ENCODE peak calls at places on chromosomes 12 and 14, in seven cellular contexts. One of them, this sample, is unnamed. For H3K4me1, the result is how much of the 10 kb centered on the place peaks cover.

GRCh38 chr12:45962553-45963325 is 27.6 kb downstream of the SCAF11 start:
- DNase-seq in lower lobe of right lung: no peak
- DNase-seq in aorta: no peak
- DNase-seq in GM23338: no peak
- DNase-seq in prostate gland: no peak
- DNase-seq in psoas muscle: no peak
- DNase-seq in IMR-90: no peak
- DNase-seq in this sample: no peak

GRCh38 chr12:98355322-98355721 is 160.1 kb upstream of the TMPO start:
- DNase-seq in lower lobe of right lung: no peak
- DNase-seq in aorta: no peak
- DNase-seq in GM23338: no peak
- DNase-seq in prostate gland: no peak
- DNase-seq in psoas muscle: no peak
- DNase-seq in IMR-90: peak
- DNase-seq in this sample: no peak

GRCh38 chr12:109797905-109798669 is 35.1 kb downstream of the TRPV4 start:
- DNase-seq in lower lobe of right lung: no peak
- DNase-seq in aorta: no peak
- DNase-seq in GM23338: peak
- DNase-seq in prostate gland: no peak
- DNase-seq in psoas muscle: no peak
- DNase-seq in IMR-90: no peak
- DNase-seq in this sample: no peak

GRCh38 chr12:109723311-109723791 is 9.7 kb downstream of the FAM222A start:
- DNase-seq in lower lobe of right lung: peak
- DNase-seq in aorta: peak
- DNase-seq in GM23338: no peak
- DNase-seq in prostate gland: peak
- DNase-seq in psoas muscle: peak
- DNase-seq in IMR-90: no peak
- DNase-seq in this sample: peak

GRCh38 chr12:104464899-104465298 is 8.2 kb downstream of the CHST11 start:
- DNase-seq in lower lobe of right lung: no peak
- DNase-seq in aorta: no peak
- DNase-seq in GM23338: no peak
- DNase-seq in prostate gland: no peak
- DNase-seq in psoas muscle: no peak
- DNase-seq in IMR-90: no peak
- DNase-seq in this sample: no peak

GRCh38 chr12:105983622-105984325 is 155.0 kb downstream of the NUAK1 start:
- DNase-seq in lower lobe of right lung: no peak
- DNase-seq in aorta: no peak
- DNase-seq in GM23338: no peak
- DNase-seq in prostate gland: no peak
- DNase-seq in psoas muscle: no peak
- DNase-seq in IMR-90: peak
- DNase-seq in this sample: no peak

GRCh38 chr14:24795406-24795805 is 161.4 kb upstream of the GZMB start:
- DNase-seq in lower lobe of right lung: no peak
- DNase-seq in aorta: no peak
- DNase-seq in GM23338: no peak
- DNase-seq in prostate gland: no peak
- DNase-seq in psoas muscle: no peak
- DNase-seq in IMR-90: no peak
- DNase-seq in this sample: no peak

GRCh38 chr14:64702493-64703392 is 1.5 kb upstream of the PLEKHG3 start:
- DNase-seq in lower lobe of right lung: peak
- DNase-seq in aorta: peak
- DNase-seq in GM23338: peak
- DNase-seq in prostate gland: peak
- DNase-seq in psoas muscle: no peak
- DNase-seq in IMR-90: no peak
- DNase-seq in this sample: peak

GRCh38 chr12:110536834-110537604 is 34.9 kb downstream of the RAD9B start:
- DNase-seq in lower lobe of right lung: no peak
- DNase-seq in aorta: no peak
- DNase-seq in GM23338: no peak
- DNase-seq in prostate gland: no peak
- DNase-seq in psoas muscle: no peak
- DNase-seq in IMR-90: peak
- DNase-seq in this sample: no peak

GRCh38 chr12:26473291-26473690 is 277.9 kb downstream of the SSPN start:
- DNase-seq in lower lobe of right lung: no peak
- DNase-seq in aorta: no peak
- DNase-seq in GM23338: no peak
- DNase-seq in prostate gland: no peak
- DNase-seq in psoas muscle: no peak
- DNase-seq in IMR-90: peak
- DNase-seq in this sample: no peak

GRCh38 chr12:77923882-77924281 is 93.2 kb downstream of the NAV3 start:
- DNase-seq in lower lobe of right lung: no peak
- DNase-seq in aorta: no peak
- DNase-seq in GM23338: no peak
- DNase-seq in prostate gland: no peak
- DNase-seq in psoas muscle: no peak
- DNase-seq in IMR-90: no peak
- DNase-seq in this sample: no peak

GRCh38 chr14:54762296-54762695 is 140.3 kb downstream of the GCH1 start:
- DNase-seq in lower lobe of right lung: no peak
- DNase-seq in aorta: no peak
- DNase-seq in GM23338: no peak
- DNase-seq in prostate gland: no peak
- DNase-seq in psoas muscle: no peak
- DNase-seq in IMR-90: peak
- DNase-seq in this sample: no peak

GRCh38 chr12:52175411-52176350 is 16.1 kb downstream of the KRT80 start:
- DNase-seq in lower lobe of right lung: no peak
- DNase-seq in aorta: no peak
- DNase-seq in GM23338: no peak
- DNase-seq in prostate gland: peak
- DNase-seq in psoas muscle: no peak
- DNase-seq in IMR-90: no peak
- DNase-seq in this sample: no peak

DNA sequence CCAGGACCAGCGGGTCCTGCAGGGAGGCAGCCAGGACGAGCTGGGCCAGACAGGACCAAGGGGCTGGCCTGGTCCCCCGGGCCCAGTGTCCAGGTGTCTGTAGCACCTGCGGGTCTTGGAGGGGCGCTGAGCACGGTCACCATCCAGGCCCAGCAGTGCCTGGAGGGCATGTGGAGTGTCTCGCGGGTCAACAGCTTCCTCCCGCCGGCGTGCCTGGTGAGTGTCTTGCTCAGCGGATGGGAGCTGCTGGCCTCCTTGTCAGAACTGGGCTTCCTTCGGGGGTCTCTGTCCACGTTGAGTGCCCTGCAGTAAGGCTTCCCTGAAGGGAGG is 13.8 kb downstream of the KIF26A start:
- DNase-seq in lower lobe of right lung: no peak
- DNase-seq in aorta: no peak
- DNase-seq in GM23338: no peak
- DNase-seq in prostate gland: no peak
- DNase-seq in psoas muscle: no peak
- DNase-seq in IMR-90: no peak
- DNase-seq in this sample: no peak
- H3K4me1 ChIP-seq in lower lobe of right lung: under half
- H3K4me1 ChIP-seq in aorta: under half
- H3K4me1 ChIP-seq in GM23338: under half
- H3K4me1 ChIP-seq in prostate gland: under half
- H3K4me1 ChIP-seq in psoas muscle: under half
- H3K4me1 ChIP-seq in IMR-90: under half
- H3K4me1 ChIP-seq in this sample: under half

GRCh38 chr14:77031680-77032482 is 3.4 kb upstream of the IRF2BPL start:
- DNase-seq in lower lobe of right lung: no peak
- DNase-seq in aorta: no peak
- DNase-seq in GM23338: no peak
- DNase-seq in prostate gland: no peak
- DNase-seq in psoas muscle: peak
- DNase-seq in IMR-90: peak
- DNase-seq in this sample: peak
- H3K4me3 ChIP-seq in lower lobe of right lung: no peak
- H3K4me3 ChIP-seq in aorta: no peak
- H3K4me3 ChIP-seq in GM23338: peak
- H3K4me3 ChIP-seq in prostate gland: no peak
- H3K4me3 ChIP-seq in psoas muscle: peak
- H3K4me3 ChIP-seq in IMR-90: no peak
- H3K4me3 ChIP-seq in this sample: no peak

DNA sequence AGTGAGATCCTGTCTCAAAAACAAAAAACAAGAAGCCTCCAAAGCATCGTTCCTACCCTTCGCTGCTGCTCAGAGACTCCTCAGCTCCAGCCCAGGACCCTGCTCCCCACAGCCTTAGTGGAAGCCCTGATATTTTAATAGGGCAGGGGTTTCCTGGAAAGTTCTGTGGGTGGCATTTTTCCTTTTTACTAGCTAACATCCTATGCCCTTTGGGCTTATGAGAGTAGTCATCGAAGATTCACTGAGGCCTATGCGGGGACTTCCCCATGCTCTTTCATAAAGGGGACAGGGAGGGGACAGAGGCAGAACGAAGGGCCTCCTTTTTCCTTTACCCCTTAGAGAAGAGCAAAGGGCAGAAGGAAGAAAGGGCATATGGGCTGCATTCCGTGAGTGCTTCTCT is 8.3 kb downstream of the LAG3 start:
- DNase-seq in lower lobe of right lung: no peak
- DNase-seq in aorta: no peak
- DNase-seq in GM23338: no peak
- DNase-seq in prostate gland: no peak
- DNase-seq in psoas muscle: no peak
- DNase-seq in IMR-90: no peak
- DNase-seq in this sample: no peak
- H3K4me1 ChIP-seq in lower lobe of right lung: under half
- H3K4me1 ChIP-seq in aorta: under half
- H3K4me1 ChIP-seq in GM23338: under half
- H3K4me1 ChIP-seq in prostate gland: under half
- H3K4me1 ChIP-seq in psoas muscle: under half
- H3K4me1 ChIP-seq in IMR-90: under half
- H3K4me1 ChIP-seq in this sample: under half

DNA sequence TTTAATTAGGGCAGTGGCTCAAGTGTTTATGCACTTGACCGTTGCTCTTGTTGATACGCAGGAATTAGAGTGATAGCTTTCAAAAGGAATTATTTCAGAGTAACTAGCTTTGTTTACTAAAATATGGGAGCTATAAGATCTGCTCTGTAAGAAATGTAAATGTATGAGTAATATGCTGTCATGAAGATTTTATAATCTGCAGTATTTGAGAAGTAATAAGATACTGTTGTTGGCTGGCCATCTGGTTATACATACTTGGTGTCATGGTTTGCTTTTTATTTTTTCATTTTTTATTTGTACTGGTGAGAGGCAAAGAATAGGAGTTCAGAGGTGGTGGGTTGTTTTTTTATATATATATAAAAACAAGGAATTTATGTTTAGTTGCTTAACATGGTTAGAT is 58.5 kb downstream of the PLXNC1 start:
- DNase-seq in lower lobe of right lung: no peak
- DNase-seq in aorta: no peak
- DNase-seq in GM23338: no peak
- DNase-seq in prostate gland: no peak
- DNase-seq in psoas muscle: no peak
- DNase-seq in IMR-90: no peak
- DNase-seq in this sample: no peak
- H3K4me3 ChIP-seq in lower lobe of right lung: no peak
- H3K4me3 ChIP-seq in aorta: no peak
- H3K4me3 ChIP-seq in GM23338: no peak
- H3K4me3 ChIP-seq in prostate gland: no peak
- H3K4me3 ChIP-seq in psoas muscle: no peak
- H3K4me3 ChIP-seq in IMR-90: no peak
- H3K4me3 ChIP-seq in this sample: no peak

DNA sequence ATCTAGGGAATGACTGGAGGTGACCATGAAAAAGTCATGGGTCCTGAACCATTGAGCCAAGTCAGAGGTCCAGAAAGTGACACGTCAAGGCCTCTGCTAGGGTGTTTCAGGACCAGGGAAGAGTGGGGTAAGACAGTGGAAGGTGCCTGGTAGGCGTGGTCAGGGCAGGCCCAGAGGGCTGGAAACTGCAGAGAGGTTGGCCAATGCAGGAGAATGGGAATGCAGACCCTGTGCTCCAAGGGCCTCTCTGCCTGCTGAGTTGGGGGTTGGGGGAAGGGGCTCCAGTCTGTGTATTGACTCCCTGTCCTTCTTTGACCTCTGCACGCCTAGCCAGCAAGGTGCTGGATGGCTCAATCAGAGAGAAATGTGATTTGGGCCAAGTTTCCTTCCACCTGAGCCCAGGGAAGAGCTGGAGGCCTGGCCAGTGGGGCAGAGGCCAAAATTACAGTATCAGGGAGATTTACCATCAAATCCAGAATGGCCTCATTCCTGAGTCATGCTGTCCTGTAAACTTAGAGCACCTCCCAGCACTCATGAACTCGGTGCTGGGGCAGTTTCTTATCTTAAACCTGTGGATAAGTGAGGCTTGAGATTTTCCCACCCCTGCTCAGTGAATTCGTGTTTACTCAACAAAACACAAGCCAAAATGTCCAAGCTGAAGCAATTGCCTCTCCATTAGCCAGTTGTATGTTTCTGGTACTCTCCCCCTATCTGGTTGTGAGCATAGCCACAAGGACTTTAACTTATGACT is 24.4 kb downstream of the IRF2BPL start:
- DNase-seq in lower lobe of right lung: no peak
- DNase-seq in aorta: no peak
- DNase-seq in GM23338: no peak
- DNase-seq in prostate gland: no peak
- DNase-seq in psoas muscle: no peak
- DNase-seq in IMR-90: peak
- DNase-seq in this sample: peak
- H3K4me1 ChIP-seq in lower lobe of right lung: half or more
- H3K4me1 ChIP-seq in aorta: under half
- H3K4me1 ChIP-seq in GM23338: under half
- H3K4me1 ChIP-seq in prostate gland: under half
- H3K4me1 ChIP-seq in psoas muscle: half or more
- H3K4me1 ChIP-seq in IMR-90: under half
- H3K4me1 ChIP-seq in this sample: half or more

GRCh38 chr14:68771631-68772030 is 21.2 kb downstream of the ZFP36L1 start:
- DNase-seq in lower lobe of right lung: no peak
- DNase-seq in aorta: peak
- DNase-seq in GM23338: no peak
- DNase-seq in prostate gland: no peak
- DNase-seq in psoas muscle: no peak
- DNase-seq in IMR-90: no peak
- DNase-seq in this sample: no peak

GRCh38 chr14:68777644-68778043 is 15.2 kb downstream of the ZFP36L1 start:
- DNase-seq in lower lobe of right lung: no peak
- DNase-seq in aorta: no peak
- DNase-seq in GM23338: no peak
- DNase-seq in prostate gland: no peak
- DNase-seq in psoas muscle: no peak
- DNase-seq in IMR-90: no peak
- DNase-seq in this sample: no peak

GRCh38 chr14:68772761-68773381 is 20.0 kb downstream of the ZFP36L1 start:
- DNase-seq in lower lobe of right lung: no peak
- DNase-seq in aorta: peak
- DNase-seq in GM23338: no peak
- DNase-seq in prostate gland: no peak
- DNase-seq in psoas muscle: no peak
- DNase-seq in IMR-90: no peak
- DNase-seq in this sample: peak

GRCh38 chr14:68775614-68776126 is 17.2 kb downstream of the ZFP36L1 start:
- DNase-seq in lower lobe of right lung: no peak
- DNase-seq in aorta: peak
- DNase-seq in GM23338: peak
- DNase-seq in prostate gland: no peak
- DNase-seq in psoas muscle: no peak
- DNase-seq in IMR-90: no peak
- DNase-seq in this sample: no peak

GRCh38 chr14:68774771-68775613 is 17.9 kb downstream of the ZFP36L1 start:
- DNase-seq in lower lobe of right lung: no peak
- DNase-seq in aorta: peak
- DNase-seq in GM23338: no peak
- DNase-seq in prostate gland: no peak
- DNase-seq in psoas muscle: no peak
- DNase-seq in IMR-90: peak
- DNase-seq in this sample: peak
- H3K4me3 ChIP-seq in lower lobe of right lung: no peak
- H3K4me3 ChIP-seq in aorta: no peak
- H3K4me3 ChIP-seq in GM23338: no peak
- H3K4me3 ChIP-seq in prostate gland: no peak
- H3K4me3 ChIP-seq in psoas muscle: no peak
- H3K4me3 ChIP-seq in IMR-90: no peak
- H3K4me3 ChIP-seq in this sample: no peak